ENCODE peak calls at places on chromosomes 6 and 20, in eight cellular contexts. One of them, this sample, is unnamed. For H3K36me3 and H3K4me1, the result is how much of the 10 kb centered on the place peaks cover.

GRCh38 chr20:24736131-24736843 is 212.8 kb upstream of the CST7 start:
- DNase-seq in left ventricle myocardium inferior: no peak
- DNase-seq in pancreas: no peak
- DNase-seq in iPS DF 6.9: no peak
- DNase-seq in tibial artery: no peak
- DNase-seq in adipocyte: no peak
- DNase-seq in cardiac muscle cell: no peak
- DNase-seq in heart right ventricle: no peak
- DNase-seq in this sample: no peak

GRCh38 chr6:21190701-21191588 is 402.6 kb upstream of the SOX4 start:
- DNase-seq in pancreas: no peak
- DNase-seq in left ventricle myocardium inferior: no peak
- DNase-seq in iPS DF 6.9: no peak
- DNase-seq in adipocyte: no peak
- DNase-seq in cardiac muscle cell: no peak
- DNase-seq in heart right ventricle: no peak
- DNase-seq in tibial artery: no peak
- DNase-seq in this sample: no peak

GRCh38 chr6:30159988-30160387 is 1.0 kb downstream of the TRIM10 start:
- DNase-seq in tibial artery: no peak
- DNase-seq in pancreas: no peak
- DNase-seq in iPS DF 6.9: no peak
- DNase-seq in left ventricle myocardium inferior: no peak
- DNase-seq in cardiac muscle cell: no peak
- DNase-seq in heart right ventricle: no peak
- DNase-seq in adipocyte: no peak
- DNase-seq in this sample: no peak

GRCh38 chr6:154993026-154993425 is 2.1 kb upstream of the TIAM2 start:
- DNase-seq in tibial artery: no peak
- DNase-seq in adipocyte: no peak
- DNase-seq in iPS DF 6.9: no peak
- DNase-seq in pancreas: no peak
- DNase-seq in heart right ventricle: no peak
- DNase-seq in left ventricle myocardium inferior: no peak
- DNase-seq in cardiac muscle cell: no peak
- DNase-seq in this sample: no peak

GRCh38 chr20:48861444-48861843 is 33.6 kb upstream of the PREX1 start:
- DNase-seq in adipocyte: no peak
- DNase-seq in iPS DF 6.9: no peak
- DNase-seq in heart right ventricle: no peak
- DNase-seq in tibial artery: no peak
- DNase-seq in cardiac muscle cell: no peak
- DNase-seq in left ventricle myocardium inferior: no peak
- DNase-seq in pancreas: no peak
- DNase-seq in this sample: no peak

GRCh38 chr20:755931-756330 is 12.4 kb downstream of the SLC52A3 start:
- DNase-seq in left ventricle myocardium inferior: no peak
- DNase-seq in adipocyte: no peak
- DNase-seq in pancreas: no peak
- DNase-seq in heart right ventricle: no peak
- DNase-seq in iPS DF 6.9: no peak
- DNase-seq in cardiac muscle cell: no peak
- DNase-seq in tibial artery: no peak
- DNase-seq in this sample: no peak

GRCh38 chr20:58251979-58252591 is 23.6 kb upstream of the ANKRD60 start:
- DNase-seq in pancreas: no peak
- DNase-seq in tibial artery: no peak
- DNase-seq in iPS DF 6.9: no peak
- DNase-seq in left ventricle myocardium inferior: no peak
- DNase-seq in adipocyte: peak
- DNase-seq in heart right ventricle: no peak
- DNase-seq in cardiac muscle cell: no peak
- DNase-seq in this sample: no peak

GRCh38 chr20:64161595-64162238 is 2.5 kb upstream of the MYT1 start:
- DNase-seq in pancreas: peak
- DNase-seq in tibial artery: no peak
- DNase-seq in adipocyte: peak
- DNase-seq in heart right ventricle: peak
- DNase-seq in cardiac muscle cell: peak
- DNase-seq in iPS DF 6.9: peak
- DNase-seq in left ventricle myocardium inferior: peak
- DNase-seq in this sample: no peak

GRCh38 chr6:87731818-87732661 is 30.0 kb upstream of the AKIRIN2 start:
- DNase-seq in left ventricle myocardium inferior: peak
- DNase-seq in adipocyte: peak
- DNase-seq in heart right ventricle: peak
- DNase-seq in iPS DF 6.9: no peak
- DNase-seq in tibial artery: peak
- DNase-seq in cardiac muscle cell: no peak
- DNase-seq in pancreas: peak
- DNase-seq in this sample: peak

GRCh38 chr6:36977470-36977941 is 8.5 kb downstream of the MTCH1 start:
- DNase-seq in pancreas: no peak
- DNase-seq in iPS DF 6.9: no peak
- DNase-seq in tibial artery: no peak
- DNase-seq in cardiac muscle cell: no peak
- DNase-seq in heart right ventricle: no peak
- DNase-seq in left ventricle myocardium inferior: no peak
- DNase-seq in adipocyte: no peak
- DNase-seq in this sample: no peak

GRCh38 chr6:4113623-4114022 is 21.8 kb downstream of the ECI2 start:
- DNase-seq in cardiac muscle cell: no peak
- DNase-seq in pancreas: no peak
- DNase-seq in heart right ventricle: no peak
- DNase-seq in tibial artery: no peak
- DNase-seq in iPS DF 6.9: no peak
- DNase-seq in adipocyte: peak
- DNase-seq in left ventricle myocardium inferior: no peak
- DNase-seq in this sample: no peak

GRCh38 chr6:16760536-16761468 is at the start of gene ATXN1:
- DNase-seq in tibial artery: peak
- DNase-seq in cardiac muscle cell: peak
- DNase-seq in pancreas: peak
- DNase-seq in heart right ventricle: peak
- DNase-seq in adipocyte: peak
- DNase-seq in left ventricle myocardium inferior: peak
- DNase-seq in iPS DF 6.9: no peak
- DNase-seq in this sample: peak

GRCh38 chr20:38173237-38174156 is 8.4 kb upstream of the TGM2 start:
- DNase-seq in heart right ventricle: no peak
- DNase-seq in pancreas: no peak
- DNase-seq in cardiac muscle cell: no peak
- DNase-seq in iPS DF 6.9: no peak
- DNase-seq in tibial artery: peak
- DNase-seq in adipocyte: peak
- DNase-seq in left ventricle myocardium inferior: peak
- DNase-seq in this sample: no peak

GRCh38 chr6:134295953-134296553 is 21.9 kb downstream of the SGK1 start:
- DNase-seq in cardiac muscle cell: no peak
- DNase-seq in tibial artery: peak
- DNase-seq in heart right ventricle: peak
- DNase-seq in left ventricle myocardium inferior: no peak
- DNase-seq in iPS DF 6.9: no peak
- DNase-seq in adipocyte: peak
- DNase-seq in pancreas: no peak
- DNase-seq in this sample: no peak

GRCh38 chr20:61879303-61879620 is 186.4 kb downstream of the TAF4 start:
- DNase-seq in pancreas: no peak
- DNase-seq in heart right ventricle: no peak
- DNase-seq in cardiac muscle cell: no peak
- DNase-seq in left ventricle myocardium inferior: no peak
- DNase-seq in adipocyte: no peak
- DNase-seq in tibial artery: no peak
- DNase-seq in iPS DF 6.9: no peak
- DNase-seq in this sample: no peak

GRCh38 chr6:146892613-146893401 is 294.0 kb downstream of the ADGB start:
- DNase-seq in pancreas: no peak
- DNase-seq in cardiac muscle cell: no peak
- DNase-seq in tibial artery: no peak
- DNase-seq in heart right ventricle: no peak
- DNase-seq in adipocyte: peak
- DNase-seq in iPS DF 6.9: no peak
- DNase-seq in left ventricle myocardium inferior: no peak
- DNase-seq in this sample: no peak

GRCh38 chr6:31396422-31397152 is 6.8 kb upstream of the MICA start:
- DNase-seq in cardiac muscle cell: peak
- DNase-seq in tibial artery: peak
- DNase-seq in left ventricle myocardium inferior: peak
- DNase-seq in iPS DF 6.9: peak
- DNase-seq in adipocyte: peak
- DNase-seq in heart right ventricle: peak
- DNase-seq in pancreas: peak
- DNase-seq in this sample: peak

GRCh38 chr6:42777126-42777822 is 4.6 kb upstream of the BICRAL start:
- DNase-seq in tibial artery: no peak
- DNase-seq in heart right ventricle: no peak
- DNase-seq in cardiac muscle cell: no peak
- DNase-seq in iPS DF 6.9: no peak
- DNase-seq in pancreas: no peak
- DNase-seq in adipocyte: peak
- DNase-seq in left ventricle myocardium inferior: no peak
- DNase-seq in this sample: no peak

GRCh38 chr6:170127151-170127550 is 163.7 kb downstream of the DLL1 start:
- DNase-seq in left ventricle myocardium inferior: no peak
- DNase-seq in pancreas: no peak
- DNase-seq in adipocyte: no peak
- DNase-seq in tibial artery: peak
- DNase-seq in iPS DF 6.9: no peak
- DNase-seq in cardiac muscle cell: no peak
- DNase-seq in heart right ventricle: no peak
- DNase-seq in this sample: no peak

DNA sequence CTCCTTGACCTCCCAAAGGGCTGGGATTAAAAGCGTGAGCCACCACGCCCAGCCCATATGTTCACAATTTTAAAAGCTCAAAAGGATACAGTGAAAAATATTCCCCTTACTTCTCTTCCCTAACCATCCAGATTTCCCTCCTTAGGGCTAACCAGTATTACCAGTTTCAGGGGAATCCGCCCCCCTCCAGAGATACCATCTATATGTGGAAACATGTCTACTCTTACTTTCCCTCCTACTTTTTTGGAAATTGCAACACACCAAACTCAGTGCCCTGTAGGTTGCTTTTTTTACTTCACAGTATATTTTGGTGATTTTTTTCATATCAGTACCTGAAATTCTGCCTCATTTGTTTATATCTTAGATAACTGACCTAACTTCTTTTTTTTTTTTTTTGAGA is 6.9 kb upstream of the RPL10A start:
- DNase-seq in pancreas: no peak
- DNase-seq in heart right ventricle: no peak
- DNase-seq in adipocyte: no peak
- DNase-seq in cardiac muscle cell: no peak
- DNase-seq in left ventricle myocardium inferior: no peak
- DNase-seq in iPS DF 6.9: no peak
- DNase-seq in tibial artery: no peak
- DNase-seq in this sample: no peak
- H3K36me3 ChIP-seq in pancreas: under half
- H3K36me3 ChIP-seq in heart right ventricle: under half
- H3K36me3 ChIP-seq in adipocyte: under half
- H3K36me3 ChIP-seq in cardiac muscle cell: under half
- H3K36me3 ChIP-seq in left ventricle myocardium inferior: under half
- H3K36me3 ChIP-seq in iPS DF 6.9: under half
- H3K36me3 ChIP-seq in tibial artery: under half
- H3K36me3 ChIP-seq in this sample: under half

DNA sequence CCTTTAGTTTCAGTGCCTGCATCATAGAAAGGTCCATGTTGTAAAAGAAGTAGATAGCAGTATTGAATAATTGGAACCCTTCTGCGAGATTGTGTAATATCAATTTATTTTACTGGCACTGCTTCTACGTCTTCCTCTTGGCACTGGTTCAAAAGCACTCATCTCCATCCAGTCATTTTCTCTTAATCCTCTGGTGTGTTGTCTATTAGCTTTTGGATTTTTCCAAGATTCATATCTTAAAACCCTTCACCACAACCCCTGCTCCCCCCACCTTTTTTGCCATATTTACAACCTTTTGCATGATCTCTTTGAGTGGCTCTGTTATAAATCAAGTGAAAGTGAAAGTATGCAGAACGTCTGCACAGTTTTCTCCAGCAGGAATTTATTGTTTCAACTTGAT is 76.6 kb upstream of the HSF2 start:
- DNase-seq in adipocyte: peak
- DNase-seq in tibial artery: no peak
- DNase-seq in left ventricle myocardium inferior: no peak
- DNase-seq in heart right ventricle: no peak
- DNase-seq in pancreas: no peak
- DNase-seq in cardiac muscle cell: no peak
- DNase-seq in iPS DF 6.9: no peak
- DNase-seq in this sample: no peak
- H3K4me3 ChIP-seq in adipocyte: peak
- H3K4me3 ChIP-seq in tibial artery: peak
- H3K4me3 ChIP-seq in left ventricle myocardium inferior: peak
- H3K4me3 ChIP-seq in heart right ventricle: peak
- H3K4me3 ChIP-seq in pancreas: peak
- H3K4me3 ChIP-seq in cardiac muscle cell: no peak
- H3K4me3 ChIP-seq in iPS DF 6.9: no peak
- H3K4me3 ChIP-seq in this sample: peak

GRCh38 chr6:39208233-39208720 is 21.0 kb downstream of the KCNK5 start:
- DNase-seq in tibial artery: no peak
- DNase-seq in heart right ventricle: no peak
- DNase-seq in left ventricle myocardium inferior: no peak
- DNase-seq in pancreas: no peak
- DNase-seq in adipocyte: no peak
- DNase-seq in iPS DF 6.9: no peak
- DNase-seq in cardiac muscle cell: no peak
- DNase-seq in this sample: no peak
- H3K4me1 ChIP-seq in tibial artery: under half
- H3K4me1 ChIP-seq in heart right ventricle: under half
- H3K4me1 ChIP-seq in left ventricle myocardium inferior: under half
- H3K4me1 ChIP-seq in pancreas: half or more
- H3K4me1 ChIP-seq in adipocyte: under half
- H3K4me1 ChIP-seq in iPS DF 6.9: under half
- H3K4me1 ChIP-seq in cardiac muscle cell: under half
- H3K4me1 ChIP-seq in this sample: under half

GRCh38 chr20:45890997-45891983 is at the start of the genes CTSA and NEURL2:
- DNase-seq in heart right ventricle: peak
- DNase-seq in cardiac muscle cell: peak
- DNase-seq in adipocyte: peak
- DNase-seq in left ventricle myocardium inferior: peak
- DNase-seq in pancreas: peak
- DNase-seq in tibial artery: peak
- DNase-seq in iPS DF 6.9: peak
- DNase-seq in this sample: peak

GRCh38 chr20:45890077-45890996 is 671 bp downstream of the NEURL2 start:
- DNase-seq in tibial artery: peak
- DNase-seq in adipocyte: peak
- DNase-seq in iPS DF 6.9: peak
- DNase-seq in left ventricle myocardium inferior: peak
- DNase-seq in cardiac muscle cell: peak
- DNase-seq in heart right ventricle: peak
- DNase-seq in pancreas: peak
- DNase-seq in this sample: peak

GRCh38 chr20:45888681-45889080 is 1.3 kb upstream of the SPATA25 start:
- DNase-seq in tibial artery: no peak
- DNase-seq in heart right ventricle: no peak
- DNase-seq in left ventricle myocardium inferior: no peak
- DNase-seq in cardiac muscle cell: no peak
- DNase-seq in pancreas: no peak
- DNase-seq in iPS DF 6.9: no peak
- DNase-seq in adipocyte: no peak
- DNase-seq in this sample: no peak

GRCh38 chr20:45886590-45887345 is 654 bp downstream of the SPATA25 start:
- DNase-seq in left ventricle myocardium inferior: no peak
- DNase-seq in iPS DF 6.9: no peak
- DNase-seq in heart right ventricle: no peak
- DNase-seq in adipocyte: no peak
- DNase-seq in cardiac muscle cell: no peak
- DNase-seq in pancreas: no peak
- DNase-seq in tibial artery: no peak
- DNase-seq in this sample: no peak

GRCh38 chr20:45887346-45887715 is at the start of gene SPATA25:
- DNase-seq in adipocyte: no peak
- DNase-seq in tibial artery: no peak
- DNase-seq in pancreas: no peak
- DNase-seq in left ventricle myocardium inferior: no peak
- DNase-seq in iPS DF 6.9: no peak
- DNase-seq in cardiac muscle cell: no peak
- DNase-seq in heart right ventricle: no peak
- DNase-seq in this sample: no peak
- H3K36me3 ChIP-seq in adipocyte: under half
- H3K36me3 ChIP-seq in tibial artery: under half
- H3K36me3 ChIP-seq in pancreas: under half
- H3K36me3 ChIP-seq in left ventricle myocardium inferior: under half
- H3K36me3 ChIP-seq in iPS DF 6.9: under half
- H3K36me3 ChIP-seq in cardiac muscle cell: under half
- H3K36me3 ChIP-seq in heart right ventricle: under half
- H3K36me3 ChIP-seq in this sample: under half